ENCODE peak calls at places on chromosomes 12 and 14, in four cellular contexts. Z is lung, G is sigmoid colon, O is GM12865. B is an unnamed sample.

GRCh38 chr12:86712425-86712843 is 456.2 kb upstream of the MGAT4C start:
- DNase-seq in G (no peak), O (no peak), Z (no peak), B (no peak)

GRCh38 chr12:112916270-112916669 is 9.5 kb downstream of the OAS1 start:
- DNase-seq in O (no peak), G (peak), Z (no peak), B (no peak)

GRCh38 chr14:93010543-93011541 is 87.9 kb downstream of the CHGA start:
- DNase-seq in G (no peak), Z (no peak), O (no peak), B (no peak)

GRCh38 chr14:101508196-101508947 is 52.9 kb upstream of the DIO3 start:
- DNase-seq in Z (no peak), O (no peak), G (peak), B (peak)

GRCh38 chr12:64610660-64611429 is 550 bp downstream of the RASSF3 start:
- DNase-seq in Z (peak), G (peak), O (peak), B (peak)

GRCh38 chr12:50220357-50221061 is 53.3 kb upstream of the CERS5 start:
- DNase-seq in G (no peak), O (peak), Z (no peak), B (no peak)

GRCh38 chr14:93915800-93916199 is 11.3 kb upstream of the FAM181A start:
- DNase-seq in O (no peak), Z (no peak), G (no peak), B (no peak)

GRCh38 chr14:23248601-23249000 is 10.9 kb downstream of the RNF212B start:
- DNase-seq in Z (no peak), G (no peak), O (no peak), B (no peak)

GRCh38 chr12:22042981-22043669 is 2.9 kb upstream of the CMAS start:
- DNase-seq in Z (no peak), G (no peak), O (no peak), B (no peak)

GRCh38 chr12:43758247-43758727 is 303 bp downstream of the PUS7L start:
- DNase-seq in O (no peak), G (peak), Z (peak), B (no peak)

GRCh38 chr12:14769462-14769836 is 33.8 kb downstream of the WBP11 start:
- DNase-seq in O (no peak), G (peak), Z (peak), B (no peak)

GRCh38 chr14:68547305-68548193 is 245.3 kb downstream of the ZFP36L1 start:
- DNase-seq in G (peak), Z (peak), O (peak), B (no peak)

GRCh38 chr14:66281036-66281776 is 205.0 kb upstream of the CCDC196 start:
- DNase-seq in Z (no peak), O (no peak), G (peak), B (no peak)

GRCh38 chr12:38053113-38053512 is 263.5 kb upstream of the ALG10B start:
- DNase-seq in G (no peak), Z (no peak), O (no peak), B (no peak)

GRCh38 chr12:89476889-89477288 is 47.7 kb downstream of the GALNT4 start:
- DNase-seq in G (no peak), O (no peak), Z (no peak), B (no peak)

GRCh38 chr14:24310666-24311604 is at the start of gene LTB4R:
- DNase-seq in Z (peak), O (peak), G (peak), B (no peak)

GRCh38 chr14:91255026-91255695 is 10.7 kb upstream of the GPR68 start:
- DNase-seq in Z (no peak), G (no peak), O (no peak), B (no peak)

GRCh38 chr12:110355080-110355479 is 48.4 kb downstream of the ANAPC7 start:
- DNase-seq in O (peak), Z (no peak), G (no peak), B (no peak)

DNA sequence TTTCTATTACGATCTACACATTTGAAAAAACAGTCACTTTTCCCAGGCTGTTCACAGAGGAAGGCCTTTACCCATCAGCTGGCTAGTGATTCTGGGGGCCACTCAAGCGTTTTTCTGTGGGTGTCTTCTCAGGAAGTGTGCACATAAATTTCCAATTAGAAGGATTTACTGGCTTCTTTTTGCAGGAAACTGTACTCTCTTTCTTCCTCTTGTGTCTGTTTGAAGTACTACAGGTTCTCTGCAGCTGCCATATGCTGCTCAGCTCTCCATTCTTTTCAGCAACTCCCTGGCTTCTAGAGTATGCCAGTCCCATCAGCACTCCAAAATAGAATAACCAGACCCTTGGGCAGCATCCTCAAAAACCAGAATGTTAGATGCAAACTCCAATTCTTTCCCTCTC is 110.4 kb upstream of the NAV3 start:
- DNase-seq in Z (no peak), O (no peak), G (no peak), B (no peak)
- TF ChIP-seq CTCF in Z (no peak), O (no peak), G (no peak), B (peak)

GRCh38 chr12:109065154-109065852 is 12.9 kb downstream of the USP30 start:
- DNase-seq in G (no peak), Z (no peak), O (no peak), B (no peak)

GRCh38 chr12:109065853-109066193 is 13.4 kb downstream of the USP30 start:
- DNase-seq in G (no peak), O (no peak), Z (no peak), B (no peak)

GRCh38 chr12:109074866-109075265 is 18.4 kb downstream of the ALKBH2 start:
- DNase-seq in Z (no peak), G (no peak), O (no peak), B (no peak)

GRCh38 chr12:109064143-109064542 is 11.8 kb downstream of the USP30 start:
- DNase-seq in G (no peak), O (no peak), Z (no peak), B (no peak)

DNA sequence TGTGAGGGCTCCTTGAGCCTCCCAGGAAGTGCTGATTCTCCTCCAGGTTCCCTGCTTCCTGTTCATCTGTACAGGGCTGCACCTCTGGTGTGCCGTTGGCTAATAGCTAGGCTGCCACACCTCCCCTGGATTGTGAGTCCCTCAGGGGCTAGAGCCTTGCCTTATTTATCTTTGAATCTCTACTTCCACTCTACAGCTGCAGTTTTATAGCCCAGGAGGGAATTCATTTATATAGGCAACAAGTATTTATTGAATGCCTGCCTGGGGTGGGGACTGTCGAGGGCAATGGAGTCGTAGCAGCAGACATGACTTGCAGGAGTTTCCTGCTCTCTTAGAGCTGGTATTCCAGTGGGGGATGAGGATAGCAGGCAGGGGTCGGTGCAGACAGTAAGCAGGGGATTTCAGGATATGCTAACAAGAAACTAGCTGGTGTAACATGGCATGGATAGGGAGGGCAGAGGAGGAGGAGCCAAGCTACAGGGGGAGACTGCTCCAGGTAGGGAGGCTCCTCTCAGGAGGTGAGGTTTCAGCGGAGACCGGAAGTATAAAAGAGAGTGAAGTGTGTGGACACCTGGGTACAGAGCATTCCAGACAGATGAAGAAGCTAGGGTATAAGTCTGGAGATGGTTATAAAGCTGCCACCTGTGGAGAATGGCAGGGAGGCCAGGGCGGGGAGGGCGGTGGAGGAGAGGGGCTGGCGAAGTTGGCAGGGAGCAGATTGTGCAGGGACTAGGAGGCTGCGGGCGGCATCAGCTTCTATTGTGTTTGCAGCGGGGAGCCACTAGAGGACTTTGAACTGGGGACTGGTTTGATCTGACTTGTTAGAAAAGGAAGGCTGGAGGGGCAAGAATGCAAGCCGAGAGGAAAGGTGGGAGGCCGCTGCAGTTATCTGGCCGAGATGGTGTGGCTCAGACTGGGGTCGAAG is 17.2 kb downstream of the USP30 start:
- DNase-seq in O (no peak), Z (no peak), G (no peak), B (no peak)
- TF ChIP-seq CTCF in O (no peak), Z (no peak), G (no peak), B (no peak)

GRCh38 chr12:49110191-49111155 is at the start of gene LMBR1L:
- DNase-seq in O (peak), Z (peak), G (peak), B (peak)
- TF ChIP-seq CTCF in O (peak), Z (no peak), G (peak), B (peak)

DNA sequence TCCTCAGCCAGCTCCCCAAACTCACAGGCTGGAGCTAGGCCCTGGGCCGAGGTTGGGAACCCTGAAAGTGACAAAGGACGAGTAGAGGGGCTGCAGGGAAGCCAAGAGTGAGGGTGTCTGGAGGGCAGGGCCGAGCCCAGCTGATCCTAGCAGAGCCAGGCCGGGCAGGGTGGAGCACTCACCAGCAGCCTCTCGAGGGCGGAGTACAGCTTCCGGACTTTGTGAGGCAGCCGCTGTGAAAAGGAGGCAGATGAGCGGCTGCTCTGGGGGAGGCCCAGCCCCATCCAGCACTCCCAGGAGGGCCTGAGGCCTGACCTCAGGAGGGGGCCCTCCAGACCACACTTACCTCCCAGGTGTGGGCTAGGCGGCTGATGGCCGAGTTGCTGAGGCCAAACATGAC is 14.7 kb upstream of the ENDOU start:
- DNase-seq in G (no peak), Z (no peak), O (peak), B (no peak)
- TF ChIP-seq CTCF in G (no peak), Z (no peak), O (no peak), B (no peak)

GRCh38 chr12:121223283-121223946 is 13.5 kb downstream of the P2RX4 start:
- DNase-seq in O (peak), Z (no peak), G (no peak), B (no peak)
- TF ChIP-seq CTCF in O (peak), Z (no peak), G (peak), B (peak)

GRCh38 chr12:116774020-116774419 is 35.9 kb downstream of the RNFT2 start:
- DNase-seq in Z (no peak), G (no peak), O (no peak), B (no peak)

GRCh38 chr12:116771651-116772050 is 33.5 kb downstream of the RNFT2 start:
- DNase-seq in O (no peak), Z (no peak), G (no peak), B (no peak)

DNA sequence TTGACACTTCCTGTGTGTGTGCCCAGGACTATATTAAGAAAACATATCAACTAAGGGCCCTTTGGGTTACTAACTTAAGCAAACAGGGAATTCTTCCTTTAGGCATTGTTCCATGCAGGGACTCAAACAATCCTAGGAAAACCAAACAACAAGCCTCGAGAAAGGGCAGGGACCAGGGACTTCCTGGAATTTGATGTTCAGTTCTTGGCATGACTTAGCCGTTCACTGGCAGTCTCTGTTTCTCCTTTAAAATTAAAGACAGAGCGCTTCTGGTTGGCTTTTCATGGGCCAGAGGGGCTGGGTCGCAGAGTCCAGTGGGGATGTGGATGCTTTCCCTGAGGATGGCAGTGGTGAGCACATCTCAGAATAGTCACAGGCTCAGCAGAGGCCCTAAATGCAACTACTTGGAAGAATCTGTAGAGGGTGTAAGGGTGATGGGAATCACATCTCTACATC is 35.2 kb downstream of the RNFT2 start:
- DNase-seq in G (no peak), Z (no peak), O (no peak), B (no peak)
- TF ChIP-seq CTCF in G (no peak), Z (no peak), O (no peak), B (peak)

DNA sequence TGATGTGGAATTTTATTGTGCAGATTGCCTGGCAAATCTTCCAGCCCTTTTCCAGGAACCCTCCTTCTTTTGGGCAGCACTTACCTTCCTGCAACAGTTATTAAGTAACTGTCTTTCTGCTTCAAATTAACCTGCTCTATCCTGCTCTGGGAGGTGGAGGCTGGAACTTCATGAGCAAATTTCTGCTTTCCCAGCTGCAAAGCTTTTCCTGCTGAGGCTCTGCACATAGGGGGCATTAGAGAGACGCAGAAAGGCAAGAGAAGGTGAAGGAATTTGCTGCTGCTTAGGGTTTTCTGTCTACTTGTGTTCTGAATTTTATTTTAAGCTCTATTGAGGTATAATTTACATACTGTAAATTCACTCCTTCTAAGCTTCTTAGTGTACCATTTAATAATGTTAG is 259.2 kb downstream of the PCNX1 start:
- DNase-seq in O (peak), Z (no peak), G (no peak), B (no peak)
- TF ChIP-seq CTCF in O (peak), Z (no peak), G (no peak), B (peak)

GRCh38 chr14:78698991-78699390 is 528.8 kb downstream of the NRXN3 start:
- DNase-seq in Z (no peak), O (no peak), G (no peak), B (no peak)
- TF ChIP-seq CTCF in Z (no peak), O (no peak), G (no peak), B (no peak)

GRCh38 chr12:26830358-26830757 is 2.6 kb downstream of the ITPR2 start:
- DNase-seq in O (no peak), Z (no peak), G (no peak), B (no peak)
- TF ChIP-seq CTCF in O (no peak), Z (no peak), G (no peak), B (no peak)

GRCh38 chr12:132490481-132491348 is 764 bp downstream of the FBRSL1 start:
- DNase-seq in O (no peak), G (no peak), Z (no peak), B (no peak)

GRCh38 chr12:132488127-132489077 is 1.5 kb upstream of the FBRSL1 start:
- DNase-seq in O (peak), Z (peak), G (no peak), B (peak)

GRCh38 chr12:132491349-132491663 is 1.4 kb downstream of the FBRSL1 start:
- DNase-seq in O (no peak), Z (no peak), G (no peak), B (no peak)

GRCh38 chr12:132489078-132489601 is 811 bp upstream of the FBRSL1 start:
- DNase-seq in G (peak), Z (no peak), O (peak), B (no peak)

DNA sequence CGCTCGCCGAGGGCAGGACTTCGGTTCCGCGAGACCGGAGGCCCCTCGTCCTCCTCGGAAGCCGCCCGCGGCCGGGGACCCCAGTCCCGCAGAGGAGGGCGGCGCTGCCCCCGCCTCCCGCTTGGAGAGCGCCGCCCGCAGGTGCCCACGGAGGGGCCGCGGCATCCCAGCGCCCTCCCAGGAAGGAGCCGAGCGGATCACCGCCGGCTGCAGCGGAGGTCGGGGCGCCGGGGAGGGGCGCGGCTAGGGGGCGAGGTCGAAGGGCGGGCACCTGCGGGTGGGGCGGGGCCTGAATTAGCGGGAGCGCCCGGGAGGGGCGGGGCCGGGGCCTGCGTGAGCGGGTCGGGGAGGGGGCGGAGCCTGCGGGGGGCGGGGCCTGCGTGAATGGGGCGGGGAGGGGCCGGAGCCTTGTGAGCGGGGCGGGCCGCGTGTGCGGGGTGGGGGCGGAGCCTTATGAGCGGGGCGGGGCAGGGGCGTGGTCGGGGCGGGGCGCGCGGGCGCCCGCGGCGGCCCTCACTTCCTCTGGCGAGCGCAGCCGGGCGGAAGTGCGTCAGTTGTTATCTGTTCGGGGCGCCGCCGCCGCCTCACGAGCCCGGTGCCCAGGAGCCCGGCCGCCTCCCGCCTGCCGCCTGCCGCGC is at the start of gene FBRSL1:
- DNase-seq in Z (peak), O (peak), G (peak), B (no peak)
- TF ChIP-seq CTCF in Z (no peak), O (no peak), G (no peak), B (peak)